ENCODE peak calls at places on chromosomes 16 and 17, in four cellular contexts. One of them, this sample, is unnamed.
A peak's percentile ranks its signal among the peaks of the same experiment; 100 is the strongest.

GRCh38 chr17:64133546-64134215 is 3.7 kb upstream of the ERN1 start:
- DNase-seq in colonic mucosa: no peak
- DNase-seq in A549: peak; percentile 79
- DNase-seq in mucosa of descending colon: peak; percentile 42
- DNase-seq in this sample: no peak

GRCh38 chr17:67128700-67129099 is 84.3 kb downstream of the CACNG1 start:
- DNase-seq in colonic mucosa: no peak
- DNase-seq in mucosa of descending colon: no peak
- DNase-seq in A549: no peak
- DNase-seq in this sample: no peak

GRCh38 chr17:58156839-58157803 is 8.9 kb downstream of the OR4D1 start:
- DNase-seq in mucosa of descending colon: peak; percentile 2
- DNase-seq in colonic mucosa: peak; percentile 17
- DNase-seq in A549: peak; percentile 56
- DNase-seq in this sample: peak; percentile 25

GRCh38 chr17:63843387-63844292 is 1.2 kb upstream of the SMARCD2 start:
- DNase-seq in mucosa of descending colon: peak; percentile 51
- DNase-seq in colonic mucosa: no peak
- DNase-seq in A549: no peak
- DNase-seq in this sample: peak; percentile 74

GRCh38 chr17:80203448-80204092 is 16.6 kb downstream of the SGSH start:
- DNase-seq in mucosa of descending colon: no peak
- DNase-seq in colonic mucosa: no peak
- DNase-seq in A549: no peak
- DNase-seq in this sample: no peak

GRCh38 chr17:49687878-49688491 is 10.1 kb upstream of the SPOP start:
- DNase-seq in mucosa of descending colon: no peak
- DNase-seq in colonic mucosa: no peak
- DNase-seq in A549: no peak
- DNase-seq in this sample: no peak

GRCh38 chr16:70576431-70577255 is 53.0 kb downstream of the SF3B3 start:
- DNase-seq in mucosa of descending colon: peak; percentile 45
- DNase-seq in colonic mucosa: peak; percentile 31
- DNase-seq in A549: no peak
- DNase-seq in this sample: no peak

GRCh38 chr16:74073471-74073870 is 223.1 kb upstream of the PSMD7 start:
- DNase-seq in mucosa of descending colon: no peak
- DNase-seq in A549: no peak
- DNase-seq in colonic mucosa: no peak
- DNase-seq in this sample: no peak

GRCh38 chr16:86509759-86510464 is 415 bp upstream of the FOXF1 start:
- DNase-seq in mucosa of descending colon: peak; percentile 49
- DNase-seq in A549: no peak
- DNase-seq in colonic mucosa: peak; percentile 58
- DNase-seq in this sample: peak; percentile 53

GRCh38 chr16:11139624-11140375 is 116.2 kb downstream of the SOCS1 start:
- DNase-seq in colonic mucosa: no peak
- DNase-seq in mucosa of descending colon: no peak
- DNase-seq in A549: no peak
- DNase-seq in this sample: no peak

GRCh38 chr17:59038734-59039133 is 67.9 kb downstream of the TRIM37 start:
- DNase-seq in colonic mucosa: no peak
- DNase-seq in mucosa of descending colon: no peak
- DNase-seq in A549: no peak
- DNase-seq in this sample: no peak

GRCh38 chr16:29915590-29916247 is 10.3 kb downstream of the KCTD13 start:
- DNase-seq in mucosa of descending colon: no peak
- DNase-seq in A549: peak; percentile 29
- DNase-seq in colonic mucosa: no peak
- DNase-seq in this sample: no peak

DNA sequence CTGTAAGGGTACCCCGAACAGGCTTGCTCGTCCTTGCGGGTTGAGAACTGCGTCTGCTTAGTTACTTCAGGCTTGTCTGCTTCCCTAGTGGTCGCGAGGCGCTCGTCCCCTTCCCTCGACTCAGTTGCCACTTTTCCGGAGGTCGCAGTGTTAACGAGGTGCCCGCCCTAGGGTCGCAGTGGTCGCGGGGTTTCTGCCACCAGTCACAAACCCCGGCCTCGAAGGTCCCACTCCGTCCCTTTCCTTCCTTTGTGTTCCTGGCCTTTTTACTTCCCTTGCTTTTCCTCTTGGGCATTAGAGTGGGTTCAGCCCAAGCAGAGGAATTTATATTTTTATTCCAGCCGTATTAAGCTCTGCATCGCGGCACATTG is 299 bp downstream of the NUP85 start:
- DNase-seq in colonic mucosa: no peak
- DNase-seq in A549: no peak
- DNase-seq in mucosa of descending colon: no peak
- DNase-seq in this sample: no peak
- TF ChIP-seq CTCF in colonic mucosa: no peak
- TF ChIP-seq CTCF in A549: no peak
- TF ChIP-seq CTCF in mucosa of descending colon: no peak
- TF ChIP-seq CTCF in this sample: no peak

DNA sequence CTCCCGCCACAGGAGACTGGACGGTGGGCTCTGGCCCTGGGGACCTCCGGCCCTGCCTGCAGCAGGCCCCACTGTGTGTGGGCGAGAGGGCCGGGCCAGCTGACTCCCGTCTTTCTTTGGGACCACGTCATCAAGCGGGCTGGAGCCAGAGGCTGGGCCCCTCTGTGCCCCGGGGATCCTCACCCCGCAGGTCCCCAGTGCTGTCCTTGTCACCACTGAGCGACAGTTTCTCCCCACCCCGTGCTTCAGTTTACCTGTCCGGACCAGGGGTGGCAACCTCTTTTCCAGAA is 181.9 kb upstream of the ZNF469 start:
- DNase-seq in mucosa of descending colon: no peak
- DNase-seq in colonic mucosa: peak; percentile 13
- DNase-seq in A549: no peak
- DNase-seq in this sample: no peak
- H3K4me3 ChIP-seq in mucosa of descending colon: no peak overlapping the region
- H3K4me3 ChIP-seq in colonic mucosa: no peak overlapping the region
- H3K4me3 ChIP-seq in A549: no peak overlapping the region
- H3K4me3 ChIP-seq in this sample: no peak overlapping the region

DNA sequence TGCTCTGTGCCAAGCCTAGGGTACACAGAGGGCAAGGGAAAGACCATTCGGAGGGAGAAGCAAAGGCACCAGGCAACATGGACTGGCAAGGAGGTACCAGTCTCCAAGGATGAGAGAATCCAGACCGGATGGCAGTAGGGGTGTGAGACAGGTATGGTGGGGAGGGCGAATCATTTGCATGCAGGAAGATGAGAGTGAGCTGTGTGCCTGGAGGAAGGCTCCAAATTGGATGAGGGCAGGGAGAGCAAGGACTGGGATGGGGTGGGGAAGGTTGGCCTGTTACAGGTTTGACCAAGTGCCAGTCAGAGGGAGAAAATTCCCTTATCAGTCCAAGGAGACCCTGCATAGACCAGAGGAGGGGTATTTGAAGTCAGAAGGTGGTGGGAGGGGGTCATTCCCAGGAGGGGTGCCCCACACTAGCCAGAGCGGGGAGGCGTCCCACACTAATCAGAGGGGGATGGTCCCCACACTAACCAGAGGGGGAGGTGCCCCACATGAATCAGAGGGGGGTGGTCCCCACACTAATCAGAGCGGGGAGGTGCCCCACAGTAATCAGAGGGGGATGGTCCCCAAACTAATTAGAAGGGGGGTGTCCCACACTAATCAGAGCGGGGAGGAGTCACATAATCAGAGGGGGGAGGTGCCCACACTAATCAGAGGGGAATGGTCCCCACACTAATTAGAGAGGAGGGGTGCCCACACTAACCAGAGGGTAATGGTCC is 737 bp downstream of the CANT1 start:
- DNase-seq in colonic mucosa: peak; percentile 49
- DNase-seq in A549: no peak
- DNase-seq in mucosa of descending colon: no peak
- DNase-seq in this sample: no peak
- H3K4me1 ChIP-seq in colonic mucosa: peaks cover 27% of the 10 kb centered on the region
- H3K4me1 ChIP-seq in A549: peaks cover 31% of the 10 kb centered on the region
- H3K4me1 ChIP-seq in mucosa of descending colon: peaks cover 35% of the 10 kb centered on the region
- H3K4me1 ChIP-seq in this sample: peaks cover 29% of the 10 kb centered on the region

GRCh38 chr17:7841622-7842379 is 7.8 kb downstream of the KDM6B start:
- DNase-seq in mucosa of descending colon: peak; percentile 94
- DNase-seq in colonic mucosa: peak; percentile 94
- DNase-seq in A549: peak; percentile 90
- DNase-seq in this sample: peak; percentile 97
- TF ChIP-seq CTCF in mucosa of descending colon: no peak
- TF ChIP-seq CTCF in colonic mucosa: no peak
- TF ChIP-seq CTCF in A549: peak; percentile 28
- TF ChIP-seq CTCF in this sample: no peak

GRCh38 chr17:6454495-6455320 is 10.5 kb downstream of the PIMREG start:
- DNase-seq in A549: no peak
- DNase-seq in colonic mucosa: no peak
- DNase-seq in mucosa of descending colon: no peak
- DNase-seq in this sample: no peak
- H3K4me3 ChIP-seq in A549: no peak overlapping the region
- H3K4me3 ChIP-seq in colonic mucosa: no peak overlapping the region
- H3K4me3 ChIP-seq in mucosa of descending colon: no peak overlapping the region
- H3K4me3 ChIP-seq in this sample: peak overlapping the region; percentile 27

GRCh38 chr16:85146922-85147651 is 34.8 kb upstream of the CIBAR2 start:
- DNase-seq in A549: no peak
- DNase-seq in mucosa of descending colon: no peak
- DNase-seq in colonic mucosa: no peak
- DNase-seq in this sample: peak; percentile 73
- H3K4me1 ChIP-seq in A549: peaks cover 17% of the 10 kb centered on the region
- H3K4me1 ChIP-seq in mucosa of descending colon: no peaks in the 10 kb centered on the region
- H3K4me1 ChIP-seq in colonic mucosa: no peaks in the 10 kb centered on the region
- H3K4me1 ChIP-seq in this sample: peaks cover 51% of the 10 kb centered on the region

DNA sequence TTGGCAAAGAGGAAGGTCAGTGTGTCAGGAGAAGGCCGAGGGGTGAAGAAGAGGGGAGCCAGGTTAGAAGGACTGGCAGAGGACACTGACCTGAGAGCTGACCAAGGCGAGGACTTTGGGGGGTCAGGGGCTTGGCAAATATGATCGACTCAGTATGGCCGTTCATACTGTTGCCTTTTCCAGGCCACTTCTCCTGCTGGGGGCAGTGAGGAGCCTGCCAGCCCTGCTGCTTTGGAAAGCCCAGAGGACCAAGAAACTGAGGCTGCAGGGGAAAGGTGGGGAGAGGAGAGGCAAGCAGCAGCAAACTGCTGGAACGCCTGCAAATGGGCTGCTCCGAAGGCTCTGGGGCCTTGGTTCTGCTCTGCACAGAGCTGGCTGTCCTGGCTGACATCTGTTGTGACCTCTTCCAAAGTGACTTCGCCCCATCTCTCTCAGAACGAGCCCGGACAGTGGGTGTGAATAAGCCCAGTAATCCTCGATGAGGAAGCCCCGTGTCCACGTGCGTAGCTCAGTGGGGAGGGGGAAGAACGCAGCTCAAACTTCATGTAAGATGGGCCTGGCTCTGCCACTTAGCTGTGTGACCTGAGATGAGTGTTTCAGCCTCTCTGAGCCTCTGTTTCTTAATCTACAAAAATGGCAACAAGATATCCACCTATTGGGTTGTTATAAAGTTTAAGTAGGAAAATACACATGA is 111.3 kb downstream of the SALL1 start:
- DNase-seq in colonic mucosa: no peak
- DNase-seq in mucosa of descending colon: no peak
- DNase-seq in A549: no peak
- DNase-seq in this sample: no peak
- TF ChIP-seq CTCF in colonic mucosa: no peak
- TF ChIP-seq CTCF in mucosa of descending colon: no peak
- TF ChIP-seq CTCF in A549: no peak
- TF ChIP-seq CTCF in this sample: no peak

This sample was measured in psoas muscle.